ENCODE peak calls at places on chromosome 19, in nine cellular contexts. V, Q, O, L, I, A, N, S and Z are unnamed samples.

GRCh38 chr19:50333737-50334617 is 4.8 kb upstream of the KCNC3 start:
- DNase-seq in V (peak), Q (no peak), O (no peak), L (peak), I (peak), A (peak), N (no peak), S (no peak), Z (peak)

GRCh38 chr19:15251010-15251748 is 18.9 kb upstream of the EPHX3 start:
- DNase-seq in V (no peak), Q (no peak), O (no peak), L (no peak), I (no peak), A (peak), N (peak), S (peak), Z (no peak)

GRCh38 chr19:50710094-50710493 is 9.5 kb downstream of the SHANK1 start:
- DNase-seq in V (no peak), Q (no peak), O (no peak), L (no peak), I (no peak), A (no peak), N (no peak), S (no peak), Z (no peak)

GRCh38 chr19:39599116-39599515 is 3.2 kb upstream of the LGALS13 start:
- DNase-seq in V (peak), Q (peak), O (no peak), L (peak), I (peak), A (peak), N (peak), S (peak), Z (no peak)

GRCh38 chr19:14496849-14497346 is 971 bp upstream of the GIPC1 start:
- DNase-seq in V (no peak), Q (no peak), O (peak), L (no peak), I (no peak), A (no peak), N (no peak), S (no peak), Z (no peak)

GRCh38 chr19:30360378-30361106 is 11.6 kb upstream of the ZNF536 start:
- DNase-seq in V (no peak), Q (no peak), O (no peak), L (no peak), I (no peak), A (no peak), N (no peak), S (no peak), Z (no peak)

GRCh38 chr19:16193466-16193865 is 4.2 kb upstream of the AP1M1 start:
- DNase-seq in V (no peak), Q (no peak), O (no peak), L (no peak), I (no peak), A (no peak), N (no peak), S (no peak), Z (no peak)

GRCh38 chr19:37362733-37363132 is 8.2 kb upstream of the ZNF527 start:
- DNase-seq in V (no peak), Q (peak), O (no peak), L (no peak), I (peak), A (no peak), N (no peak), S (no peak), Z (no peak)

DNA sequence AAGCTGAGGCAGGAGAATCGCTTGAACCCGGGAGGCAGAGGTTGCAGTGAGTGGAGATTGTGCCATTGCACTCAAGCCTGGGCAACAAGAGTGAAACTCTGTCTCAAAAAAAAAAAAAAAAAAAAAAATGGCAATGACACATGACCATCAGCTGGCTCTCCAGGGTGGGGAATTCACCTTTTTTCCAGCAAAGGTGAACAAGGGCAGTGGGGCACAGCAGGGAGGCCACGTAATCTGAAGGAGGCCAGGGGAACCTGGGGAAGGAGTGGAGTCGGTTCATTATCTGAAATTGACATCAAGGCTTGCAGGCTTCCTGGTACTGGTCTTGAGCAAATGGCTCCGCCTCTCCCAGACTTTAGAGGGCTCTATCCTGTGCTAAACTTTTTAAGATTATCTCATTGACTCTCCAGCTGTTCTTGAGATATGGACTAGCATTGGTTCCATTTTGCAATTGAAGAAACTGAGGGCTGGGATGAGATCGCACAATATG is 28.1 kb downstream of the KEAP1 start:
- DNase-seq in V (no peak), Q (peak), O (no peak), L (no peak), I (no peak), A (no peak), N (no peak), S (no peak), Z (no peak)
- TF ChIP-seq CTCF in V (no peak), Q (no peak), O (no peak), L (no peak), I (no peak), A (no peak), N (no peak), S (no peak), Z (no peak)

DNA sequence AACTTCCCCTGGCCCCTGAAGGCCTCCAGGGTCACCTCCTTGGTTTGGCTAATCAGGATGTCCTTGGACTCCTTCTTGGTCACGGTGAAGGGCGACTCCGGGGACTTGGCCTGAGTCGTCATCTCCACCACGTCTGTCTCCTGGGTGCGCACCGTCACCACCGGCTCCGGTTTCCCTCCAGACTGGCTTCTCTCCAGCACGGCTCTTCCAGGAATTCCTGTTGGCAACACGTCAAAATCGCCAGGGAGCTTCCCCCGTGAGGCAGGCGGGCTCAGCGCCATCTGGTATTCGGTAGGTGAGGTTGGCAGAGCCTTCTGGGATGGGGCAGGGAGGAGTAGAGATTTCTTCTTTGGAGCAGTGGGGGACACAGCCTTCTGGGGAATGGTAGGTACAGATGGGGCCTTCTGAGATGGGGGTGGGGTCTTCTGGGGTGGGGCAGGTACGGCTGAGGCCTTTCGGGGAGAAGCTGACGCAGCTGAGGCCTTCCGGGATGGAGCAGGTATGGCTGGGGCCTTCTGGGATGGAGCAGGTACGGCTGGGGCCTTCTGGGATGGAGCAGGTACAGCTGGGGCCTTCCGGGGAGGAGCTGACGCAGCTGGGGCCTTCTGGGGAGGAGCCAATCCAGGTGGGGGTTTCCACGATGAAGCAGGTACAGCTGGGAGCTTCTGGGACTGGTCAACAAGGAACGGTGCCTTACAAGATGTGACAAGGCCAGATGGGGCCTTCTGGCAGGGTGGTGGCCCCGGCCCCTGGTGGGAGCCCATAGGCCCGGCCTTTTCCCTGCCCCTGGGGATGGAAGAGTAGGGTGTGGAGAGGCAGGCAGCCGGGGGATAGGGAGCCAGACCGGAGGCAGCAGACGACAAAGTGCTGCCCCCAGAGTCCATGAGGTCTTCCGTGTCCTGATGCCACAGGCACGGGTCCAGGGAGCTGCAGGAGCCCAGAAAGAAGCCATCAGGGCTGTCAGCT is 3.8 kb downstream of the GARIN5B start:
- DNase-seq in V (no peak), Q (no peak), O (no peak), L (no peak), I (no peak), A (no peak), N (no peak), S (no peak), Z (no peak)
- TF ChIP-seq CTCF in V (no peak), Q (no peak), O (no peak), L (no peak), I (no peak), A (no peak), N (no peak), S (no peak), Z (no peak)

DNA sequence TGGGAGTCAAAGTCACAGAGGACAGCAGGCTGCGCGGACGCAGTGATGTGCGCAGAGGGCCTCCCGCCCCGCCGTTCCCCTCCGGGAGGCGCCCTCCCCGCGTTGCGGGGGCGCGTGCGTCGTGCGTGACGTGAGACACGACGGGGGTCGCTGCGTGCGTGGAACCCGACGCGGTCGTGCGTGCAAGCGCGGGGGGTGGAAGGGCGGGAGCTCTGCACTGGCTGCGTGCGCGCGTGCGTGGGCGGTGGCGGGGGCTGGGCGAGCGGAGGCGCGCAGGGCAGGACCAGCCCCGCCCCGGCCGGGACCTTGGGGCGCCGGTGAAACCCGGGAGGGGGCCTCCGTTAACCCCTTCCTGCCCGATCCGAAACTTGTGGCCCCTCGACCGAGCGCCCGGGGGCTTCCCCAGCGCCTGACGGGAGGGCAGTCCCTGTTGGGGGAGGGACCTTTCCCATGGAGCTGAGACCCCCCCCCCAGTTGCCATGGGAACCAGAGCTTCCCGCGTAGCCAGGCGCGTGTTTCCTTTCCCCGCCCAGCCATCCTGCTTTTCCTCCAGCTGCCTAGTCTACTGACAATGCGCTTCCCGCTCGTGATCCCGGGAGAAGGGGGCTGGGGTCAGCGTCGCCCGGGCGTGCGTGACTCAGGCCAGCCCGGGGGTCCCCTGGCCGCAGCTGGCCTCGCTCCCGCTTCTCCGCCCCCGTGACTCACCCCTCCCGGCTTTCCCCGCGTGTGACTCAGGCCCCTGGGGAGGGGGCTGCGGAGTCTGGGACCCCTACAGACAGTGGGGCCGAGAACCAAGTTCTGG is 7.3 kb upstream of the HOOK2 start:
- DNase-seq in V (peak), Q (peak), O (no peak), L (peak), I (peak), A (peak), N (no peak), S (peak), Z (peak)
- TF ChIP-seq CTCF in V (peak), Q (no peak), O (no peak), L (no peak), I (no peak), A (no peak), N (peak), S (peak), Z (peak)

GRCh38 chr19:1751367-1752008 is 1.8 kb upstream of the ONECUT3 start:
- DNase-seq in V (no peak), Q (no peak), O (no peak), L (no peak), I (no peak), A (no peak), N (no peak), S (no peak), Z (no peak)
- TF ChIP-seq CTCF in V (no peak), Q (no peak), O (no peak), L (no peak), I (no peak), A (no peak), N (no peak), S (no peak), Z (no peak)